ENCODE peak calls at places on chromosomes 4 and X, in nine cellular contexts. N, C, P, Q, L, K, S, U and Y are unnamed samples.

GRCh38 chr4:124941267-124941666 is 228.7 kb upstream of the ANKRD50 start:
- DNase-seq in S (no peak), K (no peak), L (no peak), U (no peak), Q (no peak), N (no peak), C (no peak), P (no peak), Y (no peak)

GRCh38 chr4:25862411-25863346 is at the start of gene SEL1L3:
- DNase-seq in U (peak; percentile 59), K (peak; percentile 58), N (peak; percentile 82), L (peak; percentile 69), C (peak; percentile 53), Q (no peak), S (peak; percentile 35), P (peak; percentile 70), Y (no peak)

GRCh38 chrX:21412883-21413282 is 38.7 kb downstream of the CNKSR2 start:
- DNase-seq in U (no peak), S (no peak), P (no peak), C (no peak), L (no peak), N (no peak), K (no peak), Q (no peak), Y (no peak)

GRCh38 chr4:165625281-165625680 is 246.5 kb downstream of the CPE start:
- DNase-seq in Q (no peak), L (no peak), P (no peak), S (no peak), U (no peak), N (no peak), K (no peak), C (no peak), Y (no peak)

GRCh38 chr4:13441506-13441905 is 42.6 kb downstream of the RAB28 start:
- DNase-seq in P (no peak), U (no peak), N (no peak), C (no peak), L (no peak), S (no peak), K (no peak), Q (no peak), Y (no peak)

GRCh38 chr4:144732584-144733130 is 86.7 kb downstream of the HHIP start:
- DNase-seq in U (no peak), N (no peak), L (no peak), C (no peak), P (no peak), K (no peak), S (no peak), Q (no peak), Y (no peak)

GRCh38 chrX:150942958-150943594 is 40.1 kb upstream of the HMGB3 start:
- DNase-seq in C (no peak), L (peak; percentile 48), U (no peak), S (peak; percentile 39), K (no peak), P (no peak), N (no peak), Q (no peak), Y (no peak)

GRCh38 chr4:168811207-168811606 is 198.8 kb downstream of the CBR4 start:
- DNase-seq in K (no peak), C (no peak), P (no peak), N (no peak), S (no peak), U (no peak), L (no peak), Q (peak; percentile 52), Y (no peak)

GRCh38 chr4:33493231-33493630 is 2751.1 kb downstream of the ARAP2 start:
- DNase-seq in Q (no peak), N (no peak), K (no peak), S (no peak), L (no peak), P (no peak), C (no peak), U (no peak), Y (no peak)

GRCh38 chrX:154401045-154401799 is 3.0 kb downstream of the RPL10 start:
- DNase-seq in L (no peak), S (no peak), K (no peak), Q (no peak), N (peak; percentile 24), U (no peak), C (no peak), P (no peak), Y (no peak)

GRCh38 chr4:5747746-5748365 is 36.9 kb downstream of the EVC start:
- DNase-seq in L (no peak), N (peak; percentile 63), Q (no peak), U (no peak), S (no peak), K (no peak), P (no peak), C (no peak), Y (no peak)

GRCh38 chr4:24853142-24853541 is 57.8 kb downstream of the SOD3 start:
- DNase-seq in C (no peak), N (no peak), L (no peak), Q (no peak), P (no peak), K (no peak), U (no peak), S (no peak), Y (no peak)

GRCh38 chr4:185229021-185229818 is 19.8 kb downstream of the SNX25 start:
- DNase-seq in S (no peak), C (no peak), K (no peak), U (no peak), Q (no peak), L (no peak), N (no peak), P (no peak), Y (no peak)

GRCh38 chr4:1164956-1165545 is 7.3 kb downstream of the SPON2 start:
- DNase-seq in Q (no peak), L (no peak), P (no peak), N (no peak), S (no peak), U (no peak), C (no peak), K (no peak), Y (no peak)

GRCh38 chr4:100504086-100504874 is 13.5 kb downstream of the EMCN start:
- DNase-seq in Q (no peak), K (no peak), L (no peak), C (no peak), N (no peak), S (no peak), P (peak; percentile 65), U (peak; percentile 15), Y (no peak)